ENCODE peak calls at places on chromosomes 12 and 14, in five cellular contexts. B is NAMALWA; G is esophagus muscularis mucosa; K is B cell; F is effector memory CD8-positive, alpha-beta T cell. E is an unnamed sample.

GRCh38 chr14:103260629-103261124 is 73.4 kb upstream of the EIF5 start:
- DNase-seq in F (no peak), K (no peak), G (no peak), B (no peak), E (peak)

GRCh38 chr12:89117448-89118034 is 234.8 kb downstream of the DUSP6 start:
- DNase-seq in G (no peak), F (no peak), K (no peak), B (no peak), E (no peak)

GRCh38 chr14:37598085-37598972 is 2.9 kb downstream of the TTC6 start:
- DNase-seq in F (no peak), K (no peak), G (no peak), B (no peak), E (no peak)

GRCh38 chr12:104498211-104498801 is 41.6 kb downstream of the CHST11 start:
- DNase-seq in K (no peak), F (no peak), G (no peak), B (no peak), E (no peak)

GRCh38 chr14:95597784-95598204 is 62.9 kb downstream of the GLRX5 start:
- DNase-seq in K (peak), F (no peak), B (peak), G (no peak), E (peak)

GRCh38 chr14:60643443-60644402 is 5.6 kb downstream of the SIX1 start:
- DNase-seq in G (no peak), K (no peak), B (no peak), F (no peak), E (no peak)

GRCh38 chr12:63843613-63844390 is 698 bp upstream of the SRGAP1 start:
- DNase-seq in G (peak), B (peak), K (peak), F (peak), E (peak)

GRCh38 chr12:68559984-68560822 is 50.5 kb upstream of the RAP1B start:
- DNase-seq in F (no peak), G (no peak), K (no peak), B (no peak), E (no peak)

GRCh38 chr12:57112492-57113294 is 1.5 kb upstream of the STAT6 start:
- DNase-seq in F (no peak), G (no peak), K (no peak), B (no peak), E (no peak)

GRCh38 chr14:32202468-32202865 is 602 bp downstream of the RNU6-8 start:
- DNase-seq in F (no peak), B (no peak), G (no peak), K (no peak), E (peak)

GRCh38 chr14:25014440-25014839 is 35.5 kb downstream of the STXBP6 start:
- DNase-seq in G (no peak), F (no peak), B (no peak), K (no peak), E (no peak)

GRCh38 chr12:107446476-107446875 is 239.1 kb upstream of the PWP1 start:
- DNase-seq in B (no peak), G (no peak), K (no peak), F (no peak), E (no peak)

GRCh38 chr12:84131076-84131475 is 781.5 kb downstream of the SLC6A15 start:
- DNase-seq in B (no peak), K (no peak), G (no peak), F (no peak), E (no peak)

GRCh38 chr12:21065845-21066244 is 65.1 kb upstream of the SLCO1B1 start:
- DNase-seq in K (no peak), F (no peak), G (no peak), B (peak), E (no peak)

GRCh38 chr12:92912052-92912451 is 17.0 kb downstream of the EEA1 start:
- DNase-seq in B (no peak), G (no peak), K (no peak), F (no peak), E (no peak)

GRCh38 chr12:113612076-113612728 is 140.5 kb upstream of the LHX5 start:
- DNase-seq in G (no peak), B (no peak), F (no peak), K (no peak), E (no peak)

GRCh38 chr12:6235499-6235898 is 35.3 kb downstream of the CD9 start:
- DNase-seq in K (no peak), F (no peak), B (no peak), G (no peak), E (no peak)

GRCh38 chr12:44287545-44287944 is 451.7 kb downstream of the TMEM117 start:
- DNase-seq in B (no peak), G (no peak), F (no peak), K (no peak), E (no peak)